ENCODE peak calls at places on chromosomes 7 and 10, in five cellular contexts. X is SK-N-SH, S is HepG2, O is K562, M is GM12878. Y is an unnamed sample.
A peak's percentile ranks its signal among the peaks of the same experiment; 100 is the strongest.

GRCh38 chr7:116614509-116615285 is 57.3 kb upstream of the MET start:
- DNase-seq in S (no peak), M (no peak), X (no peak), O (no peak), Y (no peak)

GRCh38 chr10:90227786-90228185 is 526.4 kb downstream of the KIF20B start:
- DNase-seq in X (no peak), S (no peak), M (no peak), O (no peak), Y (no peak)

GRCh38 chr7:42476255-42476654 is 239.2 kb upstream of the GLI3 start:
- DNase-seq in X (no peak), M (no peak), S (no peak), O (no peak), Y (no peak)

GRCh38 chr7:20831976-20832375 is 45.3 kb upstream of the SP8 start:
- DNase-seq in S (no peak), O (no peak), X (no peak), M (no peak), Y (no peak)

GRCh38 chr10:71975087-71975890 is 11.1 kb downstream of the CHST3 start:
- DNase-seq in M (no peak), S (no peak), X (no peak), O (no peak), Y (no peak)

GRCh38 chr7:128938524-128939074 is 872 bp downstream of the IRF5 start:
- DNase-seq in M (no peak), S (no peak), O (no peak), X (peak; percentile 70), Y (no peak)

GRCh38 chr7:96093435-96093834 is 228.5 kb downstream of the SLC25A13 start:
- DNase-seq in O (no peak), X (no peak), M (no peak), S (no peak), Y (no peak)

GRCh38 chr7:101986335-101986734 is 168.9 kb downstream of the CUX1 start:
- DNase-seq in X (no peak), S (no peak), O (no peak), M (no peak), Y (no peak)

GRCh38 chr10:49176310-49177268 is 11.6 kb downstream of the TMEM273 start:
- DNase-seq in X (no peak), M (no peak), O (peak; percentile 47), S (no peak), Y (no peak)

GRCh38 chr7:138161600-138162081 is 85.4 kb downstream of the AKR1D1 start:
- DNase-seq in X (peak; percentile 91), M (peak; percentile 76), O (peak; percentile 94), S (peak; percentile 95), Y (peak; percentile 85)
- H2AFZ ChIP-seq in X (no peak overlapping the region), M (peak overlapping the region; percentile 91), O (peak overlapping the region; percentile 9), S (peak overlapping the region; percentile 28), Y (peak overlapping the region; percentile 86)

GRCh38 chr7:131723926-131724325 is 167.5 kb upstream of the PODXL start:
- DNase-seq in X (no peak), M (no peak), O (no peak), S (peak; percentile 4), Y (no peak)
- TF ChIP-seq ZBTB33 in X (no peak), M (no peak), O (no peak), S (no peak), Y (no peak)

DNA sequence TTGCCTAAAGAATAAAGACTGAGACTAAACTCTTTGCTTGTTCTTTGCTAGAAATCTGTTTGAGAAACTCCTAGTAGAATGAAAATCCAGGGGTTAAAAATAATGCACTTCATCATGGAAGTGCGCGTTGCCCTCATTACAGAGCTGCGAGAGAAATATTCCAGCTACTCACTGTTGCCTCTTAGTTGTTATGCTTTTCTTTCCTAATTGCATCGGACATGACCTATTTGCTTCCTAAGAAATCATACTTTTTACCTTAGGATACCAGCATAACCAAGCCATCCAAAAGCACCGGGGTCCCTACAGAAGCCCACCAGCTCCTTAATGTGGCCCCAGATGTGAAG is 643 bp downstream of the THSD7A start:
- DNase-seq in X (no peak), O (no peak), M (no peak), S (no peak), Y (no peak)
- H2AFZ ChIP-seq in X (peak overlapping the region; percentile 83), O (no peak overlapping the region), M (no peak overlapping the region), S (no peak overlapping the region), Y (peak overlapping the region; percentile 98)

DNA sequence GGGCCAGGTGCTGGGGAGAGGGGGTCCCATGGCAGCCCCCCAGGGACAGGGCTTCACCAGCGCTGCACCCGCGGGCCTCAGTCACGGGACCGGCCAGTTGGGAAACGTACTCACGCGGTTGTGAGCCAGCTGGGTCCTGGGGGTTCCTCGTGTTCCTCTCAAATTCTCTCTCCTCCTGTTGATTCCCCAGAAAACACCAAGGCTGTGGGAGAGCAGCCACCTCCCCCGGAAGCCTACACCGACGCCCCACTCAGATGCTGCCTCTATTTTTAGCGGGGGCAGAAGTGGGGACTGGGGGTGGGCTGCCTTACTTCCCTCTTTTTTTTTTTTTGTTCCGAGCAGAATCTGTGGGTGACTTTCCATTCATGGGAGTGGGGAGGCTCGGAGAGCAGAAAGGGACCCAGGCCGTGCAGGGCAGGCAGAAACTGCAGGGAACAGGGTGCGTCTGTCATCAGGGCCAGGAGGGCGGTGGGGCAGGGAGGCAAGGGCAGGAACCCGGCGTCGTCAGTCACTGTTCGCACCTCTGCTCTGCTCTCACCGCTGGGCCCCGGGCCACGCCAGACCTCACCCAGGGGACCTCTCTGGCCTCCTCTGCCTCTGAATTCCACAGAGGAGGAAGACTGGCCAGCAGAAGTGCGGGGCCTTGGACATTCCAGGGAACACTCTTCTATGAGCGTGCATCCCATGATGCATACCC is 63.1 kb downstream of the CARD11 start:
- DNase-seq in M (no peak), S (no peak), X (no peak), O (no peak), Y (no peak)
- TF ChIP-seq ZBTB33 in M (no peak), S (no peak), X (no peak), O (no peak), Y (no peak)

DNA sequence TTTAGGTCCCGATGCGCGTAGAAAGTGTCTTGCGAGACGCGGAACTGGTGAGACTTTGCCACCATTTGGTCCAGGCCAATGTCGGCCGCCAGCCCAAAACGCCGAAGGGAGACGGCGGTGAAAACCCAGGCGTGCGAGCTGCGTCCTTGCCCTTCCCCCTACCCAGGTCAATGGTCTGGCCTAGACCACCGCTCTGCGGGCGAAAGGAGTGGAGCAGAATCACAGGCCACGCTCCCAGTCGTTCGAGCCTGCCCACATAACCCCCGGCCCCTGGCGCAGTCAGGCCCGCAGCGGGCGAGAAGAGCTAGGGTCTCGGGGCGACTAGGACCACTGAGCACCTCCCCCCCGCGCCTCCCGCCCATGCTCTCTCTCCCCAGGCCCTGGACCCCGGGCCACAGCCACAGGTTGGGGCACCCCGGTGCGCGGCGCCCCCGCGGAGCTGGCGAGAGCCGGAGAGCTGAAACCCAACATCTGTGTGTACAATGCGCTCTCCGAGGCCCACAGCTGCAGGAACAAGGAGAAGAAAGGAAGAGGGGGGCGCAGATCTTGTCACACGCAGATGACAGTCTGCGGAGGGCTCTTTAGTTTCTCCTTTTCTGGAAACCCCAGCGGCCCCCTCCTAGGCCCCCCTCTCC is 354.8 kb downstream of the DNAJB6 start:
- DNase-seq in X (peak; percentile 56), S (no peak), O (no peak), M (no peak), Y (no peak)
- H2AFZ ChIP-seq in X (no peak overlapping the region), S (no peak overlapping the region), O (no peak overlapping the region), M (no peak overlapping the region), Y (peak overlapping the region; percentile 45)